ENCODE peak calls at places on chromosomes 1 and 21, in nine cellular contexts. Y is K562, N is transverse colon, Q is H1, O is upper lobe of left lung, U is SK-N-SH, K is sigmoid colon, B is suprapubic skin, W is GM12878. L is an unnamed sample.

GRCh38 chr1:30029677-30030076 is 693.7 kb downstream of the MATN1 start:
- DNase-seq in K (no peak), U (no peak), N (no peak), B (no peak), O (no peak), Y (no peak), W (no peak), Q (no peak), L (no peak)

GRCh38 chr1:183209533-183210158 is 23.6 kb downstream of the LAMC2 start:
- DNase-seq in O (no peak), Q (no peak), U (no peak), Y (no peak), K (no peak), W (no peak), B (no peak), N (no peak), L (no peak)

GRCh38 chr1:154171222-154171583 is 16.3 kb upstream of the NUP210L start:
- DNase-seq in K (no peak), N (no peak), Y (no peak), W (no peak), U (no peak), B (no peak), O (no peak), Q (no peak), L (no peak)

GRCh38 chr1:220189750-220190347 is 82.4 kb downstream of the RAB3GAP2 start:
- DNase-seq in W (no peak), Y (peak), Q (no peak), U (peak), N (no peak), K (no peak), B (no peak), O (no peak), L (no peak)

GRCh38 chr1:168234846-168235547 is 9.2 kb downstream of the SFT2D2 start:
- DNase-seq in Q (no peak), N (no peak), W (no peak), K (no peak), B (no peak), Y (peak), O (no peak), U (peak), L (no peak)

GRCh38 chr21:39033878-39034589 is 149.2 kb downstream of the PSMG1 start:
- DNase-seq in Y (no peak), U (no peak), W (no peak), O (peak), Q (no peak), N (peak), K (peak), B (no peak), L (peak)

GRCh38 chr1:231139659-231140650 is 21.9 kb upstream of the TRIM67 start:
- DNase-seq in Q (no peak), Y (no peak), B (no peak), U (no peak), N (no peak), K (no peak), W (no peak), O (peak), L (no peak)

GRCh38 chr1:24189528-24189927 is 2.4 kb upstream of the IFNLR1 start:
- DNase-seq in O (peak), N (peak), Q (no peak), W (peak), K (no peak), B (no peak), U (no peak), Y (no peak), L (no peak)

GRCh38 chr1:27548858-27549719 is 54.9 kb downstream of the AHDC1 start:
- DNase-seq in O (no peak), Y (no peak), Q (no peak), B (no peak), K (no peak), U (no peak), N (no peak), W (no peak), L (no peak)

GRCh38 chr1:204523605-204524215 is 7.5 kb downstream of the MDM4 start:
- DNase-seq in U (no peak), B (no peak), Y (no peak), W (no peak), N (no peak), Q (no peak), O (no peak), K (no peak), L (no peak)

GRCh38 chr1:2413495-2414296 is 1.3 kb upstream of the PEX10 start:
- DNase-seq in O (no peak), N (peak), Q (peak), K (no peak), W (no peak), B (peak), U (no peak), Y (peak), L (no peak)

GRCh38 chr1:27301052-27301422 is 20.9 kb upstream of the TMEM222 start:
- DNase-seq in U (no peak), N (no peak), W (no peak), B (no peak), Q (no peak), O (no peak), K (no peak), Y (no peak), L (no peak)

GRCh38 chr1:93659805-93660479 is 21.7 kb downstream of the BCAR3 start:
- DNase-seq in U (peak), O (no peak), K (no peak), B (peak), Q (no peak), W (no peak), Y (peak), N (no peak), L (no peak)

GRCh38 chr1:59422921-59423575 is 126.2 kb downstream of the FGGY start:
- DNase-seq in Y (no peak), W (no peak), U (peak), O (peak), B (peak), K (peak), Q (no peak), N (peak), L (peak)

GRCh38 chr1:53619088-53619810 is 119.7 kb downstream of the GLIS1 start:
- DNase-seq in Q (no peak), B (peak), W (no peak), K (peak), Y (no peak), N (peak), U (no peak), O (peak), L (peak)

GRCh38 chr1:22471078-22471477 is 19.4 kb downstream of the ZBTB40 start:
- DNase-seq in K (peak), B (no peak), O (no peak), N (no peak), Y (no peak), W (no peak), U (peak), Q (no peak), L (peak)
- TF ChIP-seq EP300 in K (no peak), B (no peak), O (no peak), N (no peak), Y (no peak), W (no peak), U (no peak), Q (no peak), L (no peak)

GRCh38 chr1:112699425-112700144 is 7.3 kb downstream of the RHOC start:
- DNase-seq in O (no peak), W (no peak), K (no peak), B (peak), Q (no peak), U (no peak), Y (no peak), N (no peak), L (peak)
- TF ChIP-seq POLR2AphosphoS5 in O (no peak), W (peak), K (no peak), B (no peak), Q (no peak), U (no peak), Y (no peak), N (no peak), L (no peak)

DNA sequence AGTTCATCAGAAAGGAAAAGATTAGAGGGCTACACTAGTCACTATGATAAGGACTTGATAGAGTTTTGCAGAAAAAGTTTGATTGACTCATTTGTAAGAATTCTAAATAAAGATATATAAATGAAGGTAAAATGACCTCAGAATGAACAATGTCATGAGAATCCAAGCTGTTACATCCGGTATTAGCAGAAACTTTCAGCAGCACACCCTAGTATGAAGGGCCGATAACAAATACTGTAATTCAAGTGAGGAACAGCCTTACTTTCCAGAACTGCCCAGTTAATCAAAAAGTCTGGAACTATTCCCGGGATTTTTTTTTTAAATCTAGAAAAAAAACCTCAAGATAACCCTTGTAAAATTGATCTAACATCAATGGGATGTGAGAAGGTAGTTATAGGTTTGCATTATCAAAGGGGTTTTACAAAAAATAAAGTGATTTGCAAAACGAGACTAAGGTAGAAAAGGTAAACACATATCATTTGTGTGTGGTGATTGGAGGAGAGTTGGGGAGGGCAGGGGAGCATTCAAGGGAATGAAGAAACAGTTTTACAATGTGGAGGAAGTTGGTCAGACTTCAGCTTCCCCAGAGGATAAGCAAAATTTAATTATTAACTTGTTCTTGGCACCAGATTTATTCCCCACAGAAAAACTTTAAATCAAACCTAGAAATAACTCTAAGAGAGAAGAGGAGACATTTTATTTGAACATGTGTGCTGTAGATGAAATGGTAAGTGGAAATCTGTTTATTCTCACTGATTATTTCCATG is 75.9 kb upstream of the VCAM1 start:
- DNase-seq in K (no peak), U (no peak), Q (no peak), N (peak), O (no peak), Y (no peak), W (no peak), B (no peak), L (no peak)
- TF ChIP-seq EP300 in K (no peak), U (no peak), Q (no peak), N (no peak), O (no peak), Y (no peak), W (no peak), B (no peak), L (no peak)

DNA sequence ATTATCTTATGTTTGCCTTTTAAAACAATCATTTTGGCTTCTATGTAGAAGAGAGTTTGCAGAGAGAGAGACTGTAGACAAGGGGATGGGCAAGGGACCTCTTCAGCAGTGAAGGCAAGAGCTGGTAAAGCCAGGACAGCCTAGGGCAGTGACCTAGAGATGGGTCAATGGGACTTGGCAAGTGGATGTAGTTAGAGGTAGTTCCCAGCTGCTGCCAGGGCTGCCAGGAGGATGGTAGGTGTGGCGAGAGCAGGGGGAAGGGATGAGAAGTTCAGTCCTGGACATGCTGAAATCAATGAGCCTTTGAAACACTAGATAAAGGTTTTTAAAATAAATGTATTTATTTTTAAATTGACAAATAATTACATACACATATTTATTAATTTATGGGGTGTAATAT is 6.4 kb upstream of the SPRR5 start:
- DNase-seq in K (no peak), N (no peak), Y (no peak), O (no peak), Q (no peak), U (no peak), B (no peak), W (no peak), L (no peak)
- TF ChIP-seq POLR2AphosphoS5 in K (no peak), N (no peak), Y (no peak), O (no peak), Q (no peak), U (no peak), B (no peak), W (no peak), L (no peak)

DNA sequence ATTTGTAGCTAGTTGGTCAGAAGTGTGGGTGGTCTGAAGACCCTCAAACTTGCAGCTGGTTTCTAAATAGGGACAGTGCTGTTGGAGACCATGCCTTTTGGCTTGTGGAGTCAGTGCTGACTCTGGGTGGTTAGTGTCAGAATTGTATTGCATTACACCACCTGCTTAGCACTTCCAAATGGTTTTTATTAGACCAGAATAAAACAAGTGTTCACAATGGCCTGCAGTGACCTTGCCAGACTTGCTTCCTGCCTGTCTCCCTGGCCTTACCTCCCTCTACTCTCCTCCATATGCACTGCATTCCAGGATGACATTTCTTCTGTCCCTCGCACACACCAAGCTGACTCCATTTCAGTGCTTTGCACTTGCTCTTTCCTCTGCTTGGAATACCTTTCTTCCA is 72.7 kb upstream of the CNIH3 start:
- DNase-seq in W (no peak), K (no peak), B (no peak), Q (no peak), N (no peak), O (no peak), Y (no peak), U (no peak), L (no peak)
- TF ChIP-seq EP300 in W (no peak), K (no peak), B (no peak), Q (no peak), N (no peak), O (no peak), Y (no peak), U (peak), L (no peak)

L was measured in stomach.